ENCODE peak calls at places on chromosomes 13 and 19, in five cellular contexts. T is K562, Y is A549, O is GM12878, M is HepG2. E is an unnamed sample.

GRCh38 chr13:44825951-44826350 is 163.3 kb downstream of the NUFIP1 start:
- DNase-seq in T (no peak), Y (no peak), O (no peak), M (no peak), E (no peak)

GRCh38 chr13:99974939-99975561 is 3.5 kb upstream of the ZIC5 start:
- DNase-seq in Y (no peak), O (no peak), T (no peak), M (no peak), E (no peak)

GRCh38 chr13:29511980-29512379 is 83.5 kb downstream of the SLC7A1 start:
- DNase-seq in Y (no peak), M (no peak), T (no peak), O (no peak), E (peak; percentile 25)

GRCh38 chr19:44657211-44657921 is 13.7 kb downstream of the PVR start:
- DNase-seq in Y (peak; percentile 77), O (no peak), M (peak; percentile 62), T (peak; percentile 78), E (peak; percentile 73)

GRCh38 chr19:11693505-11694499 is 44.9 kb downstream of the ZNF823 start:
- DNase-seq in O (no peak), Y (no peak), M (peak; percentile 85), T (no peak), E (peak; percentile 61)

GRCh38 chr13:32829269-32829668 is 187.0 kb upstream of the KL start:
- DNase-seq in M (no peak), O (no peak), T (no peak), Y (no peak), E (no peak)

GRCh38 chr13:98571955-98572662 is 4.8 kb downstream of the STK24 start:
- DNase-seq in M (peak; percentile 39), Y (no peak), O (no peak), T (no peak), E (no peak)

GRCh38 chr13:46530084-46530935 is 22.7 kb upstream of the LRCH1 start:
- DNase-seq in M (no peak), T (no peak), O (no peak), Y (peak; percentile 27), E (peak; percentile 8)

GRCh38 chr19:33641261-33641660 is 19.5 kb downstream of the CHST8 start:
- DNase-seq in M (no peak), O (no peak), Y (no peak), T (no peak), E (no peak)

GRCh38 chr19:35213678-35214632 is 14.6 kb downstream of the FAM187B start:
- DNase-seq in O (peak; percentile 93), T (no peak), M (no peak), Y (peak; percentile 85), E (peak; percentile 71)

GRCh38 chr19:27974082-27974513 is 1238.9 kb downstream of the UQCRFS1 start:
- DNase-seq in O (peak; percentile 25), T (peak; percentile 11), M (peak; percentile 2), Y (peak; percentile 44), E (peak; percentile 25)

GRCh38 chr19:610801-611505 is 21.3 kb downstream of the HCN2 start:
- DNase-seq in Y (peak; percentile 58), O (no peak), M (no peak), T (peak; percentile 85), E (peak; percentile 93)

GRCh38 chr13:21898461-21898860 is 227.6 kb downstream of the FGF9 start:
- DNase-seq in O (no peak), Y (no peak), M (no peak), T (no peak), E (no peak)

GRCh38 chr13:51727634-51728274 is 76.2 kb downstream of the DHRS12 start:
- DNase-seq in M (no peak), O (no peak), T (no peak), Y (no peak), E (peak; percentile 38)

GRCh38 chr19:48968813-48969218 is 3.7 kb downstream of the FTL start:
- DNase-seq in Y (peak; percentile 53), O (no peak), M (no peak), T (no peak), E (no peak)

GRCh38 chr13:20348018-20348417 is 115.9 kb upstream of the GJB6 start:
- DNase-seq in O (no peak), M (no peak), T (no peak), Y (no peak), E (no peak)

GRCh38 chr13:32229443-32229842 is 85.7 kb downstream of the ZAR1L start:
- DNase-seq in T (no peak), Y (no peak), M (no peak), O (no peak), E (no peak)

GRCh38 chr19:58577581-58578429 is 4.7 kb upstream of the MZF1 start:
- DNase-seq in O (no peak), Y (no peak), M (no peak), T (no peak), E (no peak)

GRCh38 chr19:58518261-58519086 is 1.1 kb downstream of the ZBTB45 start:
- DNase-seq in T (no peak), M (no peak), O (no peak), Y (no peak), E (peak; percentile 72)

GRCh38 chr13:23868521-23868920 is 20.7 kb downstream of the MIPEP start:
- DNase-seq in O (no peak), Y (peak; percentile 66), M (no peak), T (no peak), E (no peak)

GRCh38 chr13:23865065-23865464 is 24.1 kb downstream of the MIPEP start:
- DNase-seq in Y (no peak), M (no peak), O (no peak), T (no peak), E (no peak)

GRCh38 chr13:23867027-23867491 is 22.1 kb downstream of the MIPEP start:
- DNase-seq in O (no peak), M (no peak), Y (peak; percentile 17), T (peak; percentile 24), E (no peak)

GRCh38 chr13:23865898-23866297 is 23.3 kb downstream of the MIPEP start:
- DNase-seq in Y (no peak), T (no peak), M (no peak), O (no peak), E (no peak)

DNA sequence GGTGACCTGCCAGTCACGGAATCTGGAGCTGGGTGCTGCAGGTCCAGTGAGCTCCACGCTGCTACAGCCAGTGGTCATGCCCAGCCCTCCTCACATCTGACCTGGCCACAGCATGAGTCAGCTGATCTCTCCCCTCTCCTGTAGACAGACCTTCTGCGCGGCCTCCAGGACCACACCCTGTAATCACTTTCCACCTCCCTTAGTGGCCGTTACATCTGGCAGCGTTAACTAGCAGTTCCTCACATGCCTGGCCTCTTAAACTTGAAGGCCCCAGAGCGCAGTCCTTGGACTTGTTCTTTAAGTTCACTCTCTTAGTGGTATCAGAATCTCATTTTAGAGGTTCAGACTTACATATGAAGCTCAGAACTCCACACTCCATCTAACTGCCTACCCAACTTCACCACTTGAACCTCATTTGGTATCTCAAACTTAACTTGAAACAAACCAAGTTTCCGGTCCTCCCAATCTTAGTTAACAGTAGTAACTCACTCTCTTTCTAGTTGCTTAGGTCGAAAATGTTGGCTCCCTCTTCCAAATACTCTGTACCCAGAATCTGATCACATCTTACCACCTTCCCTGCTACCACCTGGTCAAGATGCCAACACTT is 22.7 kb downstream of the MIPEP start:
- DNase-seq in M (no peak), T (peak; percentile 73), Y (peak; percentile 20), O (no peak), E (no peak)
- TF ChIP-seq MAX in M (no peak), T (no peak), Y (no peak), O (no peak), E (no peak)

GRCh38 chr13:43446126-43446525 is 340.6 kb downstream of the ENOX1 start:
- DNase-seq in Y (no peak), T (no peak), M (no peak), O (no peak), E (no peak)
- TF ChIP-seq MYC in Y (no peak), T (no peak), M (no peak), O (no peak), E (no peak)

GRCh38 chr13:40681341-40682051 is 15.1 kb upstream of the FOXO1 start:
- DNase-seq in O (no peak), T (peak; percentile 29), Y (no peak), M (no peak), E (no peak)

GRCh38 chr13:40680659-40681323 is 14.3 kb upstream of the FOXO1 start:
- DNase-seq in M (no peak), T (no peak), Y (no peak), O (no peak), E (no peak)

GRCh38 chr13:40679586-40679985 is 13.1 kb upstream of the FOXO1 start:
- DNase-seq in Y (no peak), M (no peak), T (no peak), O (no peak), E (no peak)

GRCh38 chr13:40677064-40677463 is 10.6 kb upstream of the FOXO1 start:
- DNase-seq in O (no peak), Y (no peak), T (no peak), M (no peak), E (no peak)

DNA sequence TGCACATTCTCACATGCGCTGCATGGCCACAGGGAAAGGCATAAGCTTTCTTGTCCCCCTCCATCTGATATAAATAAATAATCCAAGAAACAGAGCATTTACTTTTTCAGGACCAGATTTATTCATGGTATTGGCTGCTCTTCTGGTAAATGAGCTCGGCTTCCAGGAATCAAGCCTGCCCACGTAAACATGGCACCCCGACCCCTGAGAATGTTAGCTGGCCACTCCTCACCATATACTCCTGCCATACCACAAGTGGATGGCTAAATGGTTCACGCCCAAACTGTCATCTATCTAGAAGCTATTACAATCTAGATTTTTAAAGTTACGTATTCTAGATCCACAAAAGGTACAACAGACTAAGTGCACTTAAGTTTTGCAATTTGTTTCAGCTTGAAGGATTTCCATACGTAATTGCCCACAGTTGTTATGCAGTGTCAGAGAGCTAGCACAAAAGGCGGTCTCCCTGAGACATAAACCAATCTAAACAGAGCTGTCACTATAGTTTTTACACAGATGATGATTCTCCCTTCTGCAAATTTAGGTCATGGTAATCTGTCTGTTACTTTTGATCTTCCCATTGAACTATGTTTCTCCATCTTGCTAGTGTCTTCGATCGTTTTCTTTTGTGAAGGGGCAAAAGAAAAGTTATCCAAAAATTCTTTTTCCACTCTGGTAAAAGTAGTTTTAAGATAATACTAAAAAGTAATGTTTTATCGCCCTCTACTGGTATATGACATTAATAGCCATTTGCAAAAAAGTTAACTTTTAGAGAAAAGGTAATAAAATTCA is 16.2 kb upstream of the FOXO1 start:
- DNase-seq in Y (peak; percentile 7), M (no peak), T (no peak), O (no peak), E (peak; percentile 45)
- TF ChIP-seq CTCF in Y (peak; percentile 50), M (no peak), T (peak; percentile 57), O (no peak), E (no peak)

DNA sequence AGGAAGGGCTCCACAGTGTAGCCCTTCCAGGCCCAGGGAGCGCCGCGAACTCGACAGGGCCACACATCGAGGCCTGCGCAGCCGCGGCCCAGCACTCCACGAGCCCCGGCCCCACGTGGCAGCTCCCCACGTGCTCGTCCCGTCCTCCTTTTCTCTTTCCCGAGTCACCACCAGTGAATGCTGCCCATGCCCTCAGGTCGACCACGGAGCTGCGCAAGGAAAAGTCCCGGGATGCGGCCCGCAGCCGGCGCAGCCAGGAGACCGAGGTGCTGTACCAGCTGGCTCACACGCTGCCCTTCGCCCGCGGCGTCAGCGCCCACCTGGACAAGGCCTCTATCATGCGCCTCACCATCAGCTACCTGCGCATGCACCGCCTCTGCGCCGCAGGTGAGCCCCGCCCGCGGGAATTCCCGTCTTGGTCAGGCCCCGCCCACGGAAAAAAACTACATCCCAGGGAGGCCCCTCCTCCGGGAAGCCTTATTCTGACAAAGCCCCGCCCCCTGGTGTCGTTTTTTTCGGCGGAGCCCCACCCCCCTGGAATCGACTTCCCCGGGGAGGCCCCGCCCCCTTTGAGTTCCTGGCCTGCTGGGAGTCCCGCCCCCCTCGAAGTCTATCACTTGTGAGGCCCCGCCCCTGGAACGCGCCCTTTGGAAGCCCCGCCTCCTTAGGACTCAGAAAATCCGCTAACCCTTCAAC is 7.0 kb downstream of the HIF3A start:
- DNase-seq in O (no peak), T (peak; percentile 84), Y (peak; percentile 57), M (no peak), E (no peak)
- TF ChIP-seq MAX in O (no peak), T (no peak), Y (no peak), M (no peak), E (no peak)